ENCODE peak calls at places on chromosomes 6 and 20, in four cellular contexts. F, Y, H and B are unnamed samples.

GRCh38 chr20:33299111-33299603 is 16.1 kb downstream of the BPIFB1 start:
- DNase-seq in F (peak; percentile 77), Y (peak; percentile 62), H (peak; percentile 51), B (peak; percentile 16)

GRCh38 chr20:46419882-46420281 is 13.5 kb upstream of the ELMO2 start:
- DNase-seq in F (no peak), Y (no peak), H (no peak), B (no peak)

GRCh38 chr20:19968488-19969073 is 48.6 kb upstream of the NAA20 start:
- DNase-seq in F (no peak), Y (no peak), H (no peak), B (no peak)

GRCh38 chr20:38550274-38550673 is 30.7 kb upstream of the ADIG start:
- DNase-seq in F (no peak), Y (no peak), H (no peak), B (no peak)

GRCh38 chr6:31952140-31952805 is 6.4 kb downstream of the CFB start:
- DNase-seq in F (peak; percentile 60), Y (peak; percentile 64), H (peak; percentile 75), B (peak; percentile 53)

GRCh38 chr6:23890543-23891227 is 235.3 kb upstream of the NRSN1 start:
- DNase-seq in F (no peak), Y (no peak), H (no peak), B (no peak)

GRCh38 chr6:19692506-19693298 is 144.5 kb upstream of the ID4 start:
- DNase-seq in F (no peak), Y (no peak), H (no peak), B (no peak)

GRCh38 chr20:14667241-14667640 is 329.8 kb upstream of the FLRT3 start:
- DNase-seq in F (no peak), Y (no peak), H (no peak), B (no peak)

GRCh38 chr6:29680904-29681303 is at the start of gene ZFP57:
- DNase-seq in F (no peak), Y (no peak), H (no peak), B (no peak)

GRCh38 chr6:156729248-156729647 is 47.9 kb upstream of the ARID1B start:
- DNase-seq in F (no peak), Y (no peak), H (peak; percentile 45), B (peak; percentile 65)

GRCh38 chr20:34362502-34363061 is 491 bp upstream of the ITCH start:
- DNase-seq in F (no peak), Y (no peak), H (no peak), B (no peak)

GRCh38 chr6:118743744-118744143 is 92.4 kb upstream of the CEP85L start:
- DNase-seq in F (no peak), Y (no peak), H (peak; percentile 20), B (no peak)

GRCh38 chr6:151359486-151359885 is 31.9 kb downstream of the ZBTB2 start:
- DNase-seq in F (no peak), Y (no peak), H (no peak), B (no peak)

GRCh38 chr20:38127011-38127621 is 38.0 kb downstream of the TGM2 start:
- DNase-seq in F (peak; percentile 27), Y (peak; percentile 22), H (peak; percentile 82), B (peak; percentile 85)

GRCh38 chr20:21232546-21233280 is 70.4 kb upstream of the XRN2 start:
- DNase-seq in F (no peak), Y (no peak), H (no peak), B (no peak)

GRCh38 chr6:138107752-138108592 is 753 bp upstream of the PERP start:
- DNase-seq in F (no peak), Y (peak; percentile 38), H (no peak), B (no peak)

GRCh38 chr6:8277769-8278168 is 157.6 kb downstream of the SLC35B3 start:
- DNase-seq in F (no peak), Y (no peak), H (no peak), B (no peak)

GRCh38 chr20:22453244-22454080 is 130.9 kb downstream of the FOXA2 start:
- DNase-seq in F (no peak), Y (no peak), H (peak; percentile 38), B (no peak)

GRCh38 chr6:37793067-37793466 is 26.5 kb upstream of the ZFAND3 start:
- DNase-seq in F (no peak), Y (no peak), H (peak; percentile 33), B (no peak)

GRCh38 chr6:150403458-150404245 is 34.8 kb downstream of the IYD start:
- DNase-seq in F (no peak), Y (no peak), H (peak; percentile 96), B (peak; percentile 24)

GRCh38 chr6:143581835-143582480 is 70.4 kb upstream of the FUCA2 start:
- DNase-seq in F (no peak), Y (no peak), H (peak; percentile 85), B (peak; percentile 17)

GRCh38 chr6:77440206-77440976 is 22.9 kb downstream of the HTR1B start:
- DNase-seq in F (no peak), Y (no peak), H (no peak), B (no peak)

GRCh38 chr6:28635547-28636158 is 110.0 kb downstream of the GPX5 start:
- DNase-seq in F (no peak), Y (no peak), H (no peak), B (no peak)

GRCh38 chr20:57576942-57577550 is 16.1 kb downstream of the PCK1 start:
- DNase-seq in F (no peak), Y (no peak), H (no peak), B (no peak)

GRCh38 chr6:161008245-161008644 is 16.7 kb downstream of the MAP3K4 start:
- DNase-seq in F (no peak), Y (no peak), H (no peak), B (no peak)

GRCh38 chr6:25670793-25671513 is 18.9 kb downstream of the SCGN start:
- DNase-seq in F (no peak), Y (no peak), H (no peak), B (no peak)

GRCh38 chr6:593907-594212 is 63.0 kb downstream of the HUS1B start:
- DNase-seq in F (no peak), Y (no peak), H (no peak), B (no peak)

GRCh38 chr6:17485181-17485580 is 91.8 kb downstream of the CAP2 start:
- DNase-seq in F (no peak), Y (no peak), H (no peak), B (no peak)

GRCh38 chr6:75283907-75284284 is 696 bp downstream of the TMEM30A start:
- DNase-seq in F (no peak), Y (no peak), H (no peak), B (no peak)

GRCh38 chr6:132392792-132393191 is 8.5 kb downstream of the MOXD1 start:
- DNase-seq in F (no peak), Y (no peak), H (peak; percentile 30), B (peak; percentile 12)
- TF ChIP-seq CTCF in F (no peak), Y (no peak), H (peak; percentile 8), B (peak; percentile 69)

DNA sequence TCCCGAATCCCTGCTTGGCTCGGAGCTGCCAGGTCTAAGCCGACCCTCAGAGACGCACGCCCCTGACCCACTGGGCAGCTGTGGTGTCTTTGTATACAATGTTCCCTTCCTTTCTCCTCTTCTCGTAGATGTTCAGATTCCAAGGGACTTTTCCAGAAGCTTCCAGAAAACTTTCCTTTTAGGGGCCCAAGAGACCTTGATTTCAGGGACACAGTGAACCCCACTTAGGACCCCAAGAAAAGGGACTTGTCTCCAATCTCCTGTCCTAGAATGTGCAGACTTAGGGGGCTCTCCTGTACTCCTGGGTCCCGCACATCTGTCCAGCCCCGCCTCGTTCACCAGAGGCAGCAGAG is 103.5 kb downstream of the EDN3 start:
- DNase-seq in F (no peak), Y (no peak), H (no peak), B (no peak)
- TF ChIP-seq CTCF in F (peak; percentile 5), Y (no peak), H (no peak), B (peak; percentile 26)

GRCh38 chr20:62515826-62516225 is 40.0 kb upstream of the GATA5 start:
- DNase-seq in F (no peak), Y (no peak), H (no peak), B (no peak)

GRCh38 chr20:62517168-62517567 is 41.4 kb upstream of the GATA5 start:
- DNase-seq in F (no peak), Y (no peak), H (no peak), B (no peak)

GRCh38 chr20:62517901-62518610 is 42.3 kb upstream of the GATA5 start:
- DNase-seq in F (no peak), Y (no peak), H (no peak), B (no peak)

GRCh38 chr20:62515280-62515679 is 39.5 kb upstream of the GATA5 start:
- DNase-seq in F (no peak), Y (no peak), H (no peak), B (no peak)

DNA sequence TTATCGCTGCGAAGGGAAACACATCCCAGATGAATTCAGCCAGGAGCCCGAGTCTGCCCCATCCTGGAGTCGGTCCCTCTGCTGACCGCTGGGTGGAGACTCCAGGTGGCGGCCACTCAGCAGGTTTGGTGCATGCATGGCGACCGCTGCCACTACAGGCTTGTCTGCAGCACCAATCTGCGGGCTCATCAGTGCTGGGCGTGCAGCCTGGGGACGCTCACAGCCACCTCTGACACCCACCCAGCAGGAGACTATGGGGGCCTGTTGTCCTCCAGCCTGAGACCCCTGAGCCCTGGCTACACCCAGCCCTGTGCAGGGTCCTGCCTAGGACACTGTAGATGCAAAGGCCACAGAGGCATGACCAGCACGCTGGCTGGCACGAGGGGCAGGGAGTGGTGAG is 40.5 kb upstream of the GATA5 start:
- DNase-seq in F (no peak), Y (no peak), H (no peak), B (peak; percentile 9)
- TF ChIP-seq CTCF in F (no peak), Y (no peak), H (no peak), B (peak; percentile 68)

GRCh38 chr20:44799691-44800090 is 10.7 kb downstream of the RIMS4 start:
- DNase-seq in F (no peak), Y (no peak), H (no peak), B (no peak)

GRCh38 chr20:44802702-44803101 is 7.6 kb downstream of the RIMS4 start:
- DNase-seq in F (no peak), Y (no peak), H (no peak), B (no peak)

GRCh38 chr20:44796758-44797457 is 13.4 kb downstream of the RIMS4 start:
- DNase-seq in F (no peak), Y (no peak), H (no peak), B (no peak)

GRCh38 chr20:44803383-44803941 is 6.9 kb downstream of the RIMS4 start:
- DNase-seq in F (no peak), Y (no peak), H (no peak), B (no peak)

DNA sequence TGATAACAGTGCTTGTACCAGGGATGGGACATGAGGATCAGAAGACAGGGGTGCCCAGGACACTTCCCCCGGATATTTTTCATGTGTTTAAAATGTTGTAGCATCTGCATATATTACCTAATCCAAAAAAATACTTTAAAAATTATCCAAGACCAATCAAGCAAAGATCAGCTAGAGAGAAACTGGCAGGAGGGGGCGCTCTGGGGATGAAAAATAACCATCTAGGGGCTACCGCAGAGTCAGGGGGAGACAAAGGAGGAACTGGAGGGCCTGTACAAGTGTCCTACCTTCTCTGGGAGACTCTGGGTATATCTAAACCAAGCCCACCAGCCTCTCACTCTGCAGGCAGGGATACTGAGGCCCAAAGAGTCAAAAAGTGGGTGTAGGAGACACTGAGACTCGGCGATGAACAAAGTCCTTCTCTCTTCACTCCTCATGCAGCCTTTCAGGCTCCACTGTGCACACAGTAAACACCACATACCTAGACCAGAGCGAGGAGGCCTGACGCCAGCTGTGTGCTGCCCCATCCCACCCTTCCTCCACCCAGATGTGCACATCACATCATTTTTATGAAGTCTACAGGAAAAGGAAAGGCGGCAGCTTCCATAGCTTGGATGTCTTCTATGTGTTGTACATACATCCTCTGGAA is 9.8 kb downstream of the RIMS4 start:
- DNase-seq in F (no peak), Y (no peak), H (no peak), B (no peak)
- TF ChIP-seq CTCF in F (no peak), Y (no peak), H (peak; percentile 19), B (peak; percentile 43)

GRCh38 chr20:39778847-39779641 is 816.9 kb downstream of the DHX35 start:
- DNase-seq in F (no peak), Y (no peak), H (peak; percentile 27), B (no peak)
- TF ChIP-seq CTCF in F (no peak), Y (no peak), H (peak; percentile 30), B (no peak)

GRCh38 chr6:72140795-72141194 is 254.4 kb downstream of the RIMS1 start:
- DNase-seq in F (no peak), Y (no peak), H (peak; percentile 3), B (peak; percentile 8)
- TF ChIP-seq CTCF in F (no peak), Y (no peak), H (no peak), B (peak; percentile 56)